ENCODE peak calls at places on chromosomes 11 and 22, in eight cellular contexts. I is hepatocyte, X is GM23248, D is PC-3, O is HCT116, A is MM.1S, Q is GM23338, F is OCI-LY7. C is an unnamed sample.
A peak's percentile ranks its signal among the peaks of the same experiment; 100 is the strongest.

GRCh38 chr11:122757201-122757600 is 81.1 kb upstream of the CRTAM start:
- DNase-seq in I (no peak), X (no peak), D (no peak), O (no peak), A (no peak), Q (no peak), F (no peak), C (no peak)

GRCh38 chr11:65981972-65982823 is 19.8 kb downstream of the EIF1AD start:
- DNase-seq in I (no peak), X (no peak), D (no peak), O (no peak), A (no peak), Q (no peak), F (no peak), C (no peak)

GRCh38 chr22:48488611-48489456 is 1338.8 kb downstream of the BRD1 start:
- DNase-seq in I (peak; percentile 49), X (peak; percentile 24), D (no peak), O (no peak), A (peak; percentile 45), Q (peak; percentile 61), F (no peak), C (no peak)

GRCh38 chr22:49975543-49976389 is 15.2 kb downstream of the PIM3 start:
- DNase-seq in I (no peak), X (peak; percentile 28), D (no peak), O (no peak), A (no peak), Q (peak; percentile 67), F (no peak), C (no peak)

GRCh38 chr11:121699801-121700200 is 247.0 kb upstream of the SORL1-AS1 start:
- DNase-seq in I (no peak), X (no peak), D (no peak), O (no peak), A (no peak), Q (no peak), F (no peak), C (no peak)

GRCh38 chr11:46918087-46918751 is at the start of gene LRP4:
- DNase-seq in I (peak; percentile 68), X (peak; percentile 69), D (no peak), O (no peak), A (peak; percentile 49), Q (peak; percentile 73), F (peak; percentile 70), C (peak; percentile 70)

GRCh38 chr22:45227645-45228400 is 12.9 kb downstream of the KIAA0930 start:
- DNase-seq in I (no peak), X (no peak), D (no peak), O (no peak), A (no peak), Q (no peak), F (no peak), C (no peak)

GRCh38 chr11:69364901-69365300 is 70.9 kb downstream of the MYEOV start:
- DNase-seq in I (no peak), X (no peak), D (peak; percentile 37), O (no peak), A (no peak), Q (no peak), F (no peak), C (no peak)

GRCh38 chr11:76579047-76579751 is 91.3 kb downstream of the LRRC32 start:
- DNase-seq in I (peak; percentile 48), X (no peak), D (no peak), O (no peak), A (no peak), Q (peak; percentile 55), F (peak; percentile 41), C (no peak)

GRCh38 chr11:16997624-16998023 is 16.6 kb downstream of the PLEKHA7 start:
- DNase-seq in I (peak; percentile 62), X (no peak), D (no peak), O (no peak), A (no peak), Q (no peak), F (no peak), C (no peak)

GRCh38 chr11:26753738-26754504 is 32.1 kb upstream of the SLC5A12 start:
- DNase-seq in I (peak; percentile 80), X (peak; percentile 83), D (peak; percentile 53), O (peak; percentile 2), A (peak; percentile 57), Q (peak; percentile 84), F (peak; percentile 75), C (peak; percentile 72)

GRCh38 chr22:45010532-45010900 is 711 bp upstream of the PHF21B start:
- DNase-seq in I (no peak), X (no peak), D (no peak), O (no peak), A (no peak), Q (no peak), F (no peak), C (peak; percentile 42)

GRCh38 chr11:65559535-65559934 is 1.4 kb upstream of the LTBP3 start:
- DNase-seq in I (no peak), X (peak; percentile 69), D (no peak), O (no peak), A (no peak), Q (no peak), F (no peak), C (no peak)

GRCh38 chr11:120344302-120345004 is 8.2 kb downstream of the ARHGEF12 start:
- DNase-seq in I (no peak), X (peak; percentile 24), D (peak; percentile 91), O (peak; percentile 38), A (peak; percentile 95), Q (no peak), F (peak; percentile 83), C (peak; percentile 59)

GRCh38 chr22:33210129-33210784 is 152.1 kb upstream of the SYN3 start:
- DNase-seq in I (peak; percentile 60), X (peak; percentile 61), D (peak; percentile 46), O (no peak), A (peak; percentile 46), Q (peak; percentile 87), F (peak; percentile 83), C (peak; percentile 88)

GRCh38 chr22:36339171-36340065 is 48.3 kb downstream of the MYH9 start:
- DNase-seq in I (no peak), X (peak; percentile 93), D (no peak), O (no peak), A (no peak), Q (no peak), F (no peak), C (no peak)

GRCh38 chr11:69153661-69154060 is 2.1 kb upstream of the SMIM38 start:
- DNase-seq in I (no peak), X (peak; percentile 20), D (no peak), O (no peak), A (no peak), Q (no peak), F (no peak), C (peak; percentile 32)

GRCh38 chr22:39227542-39228272 is 17.1 kb downstream of the PDGFB start:
- DNase-seq in I (no peak), X (no peak), D (no peak), O (no peak), A (no peak), Q (no peak), F (no peak), C (no peak)

GRCh38 chr11:100932474-100933100 is 197.0 kb downstream of the PGR start:
- DNase-seq in I (peak; percentile 17), X (peak; percentile 58), D (peak; percentile 78), O (peak; percentile 26), A (peak; percentile 51), Q (peak; percentile 54), F (peak; percentile 22), C (peak; percentile 75)

GRCh38 chr11:111735262-111736116 is 30.7 kb downstream of the PPP2R1B start:
- DNase-seq in I (peak; percentile 84), X (peak; percentile 99), D (peak; percentile 99), O (no peak), A (no peak), Q (no peak), F (no peak), C (peak; percentile 81)

GRCh38 chr11:66653123-66653522 is 14.6 kb downstream of the RBM4 start:
- DNase-seq in I (no peak), X (peak; percentile 47), D (no peak), O (no peak), A (no peak), Q (no peak), F (no peak), C (no peak)

GRCh38 chr11:118870396-118871343 is 13.0 kb upstream of the CXCR5 start:
- DNase-seq in I (no peak), X (peak; percentile 44), D (no peak), O (no peak), A (peak; percentile 83), Q (peak; percentile 42), F (peak; percentile 90), C (peak; percentile 77)
- H2AFZ ChIP-seq in I (peak overlapping the region; percentile 36), X (peak overlapping the region; percentile 71), D (peak overlapping the region; percentile 82), O (no peak overlapping the region), A (peak overlapping the region; percentile 9), Q (peak overlapping the region; percentile 99), F (peak overlapping the region; percentile 62), C (no peak overlapping the region)

GRCh38 chr11:79422866-79423265 is 18.0 kb downstream of the TENM4 start:
- DNase-seq in I (no peak), X (no peak), D (no peak), O (no peak), A (no peak), Q (no peak), F (no peak), C (no peak)
- H3K9me2 ChIP-seq in I (no peaks in the 10 kb centered on the region), X (no peaks in the 10 kb centered on the region), D (no peaks in the 10 kb centered on the region), O (no peaks in the 10 kb centered on the region), A (no peaks in the 10 kb centered on the region), Q (no peaks in the 10 kb centered on the region), F (no peaks in the 10 kb centered on the region), C (no peaks in the 10 kb centered on the region)

GRCh38 chr22:25626146-25626992 is 61.9 kb downstream of the GRK3 start:
- DNase-seq in I (no peak), X (no peak), D (no peak), O (no peak), A (no peak), Q (no peak), F (peak; percentile 36), C (no peak)

GRCh38 chr22:25622011-25622410 is 57.5 kb downstream of the GRK3 start:
- DNase-seq in I (no peak), X (no peak), D (no peak), O (no peak), A (no peak), Q (no peak), F (no peak), C (no peak)

GRCh38 chr22:25623851-25624250 is 59.4 kb downstream of the GRK3 start:
- DNase-seq in I (no peak), X (no peak), D (no peak), O (no peak), A (no peak), Q (no peak), F (no peak), C (no peak)

GRCh38 chr22:25624486-25624885 is 60.0 kb downstream of the GRK3 start:
- DNase-seq in I (no peak), X (no peak), D (no peak), O (no peak), A (no peak), Q (no peak), F (no peak), C (no peak)

DNA sequence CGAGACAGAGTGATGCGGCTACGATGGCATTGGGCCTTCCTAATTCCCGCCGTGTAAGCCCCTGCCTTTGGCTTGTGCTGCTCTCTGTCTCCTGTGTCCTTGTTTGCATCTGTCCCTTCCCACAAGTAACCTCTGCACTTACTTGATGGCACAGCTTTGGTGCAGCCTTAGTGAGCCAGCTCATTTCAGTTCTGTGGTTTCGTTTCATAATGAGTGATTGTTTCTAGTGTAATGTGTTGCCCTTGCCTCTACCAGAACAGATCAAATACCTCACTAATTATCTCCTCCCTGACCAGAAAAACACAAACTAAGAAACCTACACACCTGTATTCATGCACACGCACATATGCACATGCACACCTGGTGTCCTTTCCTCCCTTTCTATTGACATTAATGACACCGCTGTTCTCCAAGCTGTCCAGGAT is 58.8 kb downstream of the GRK3 start:
- DNase-seq in I (no peak), X (no peak), D (no peak), O (no peak), A (no peak), Q (no peak), F (peak; percentile 2), C (no peak)
- H4K20me1 ChIP-seq in I (no peaks in the 10 kb centered on the region), X (no peaks in the 10 kb centered on the region), D (no peaks in the 10 kb centered on the region), O (no peaks in the 10 kb centered on the region), A (no peaks in the 10 kb centered on the region), Q (peaks cover 16% of the 10 kb centered on the region), F (no peaks in the 10 kb centered on the region), C (no peaks in the 10 kb centered on the region)

GRCh38 chr22:19431641-19432091 is at the start of gene HIRA:
- DNase-seq in I (peak; percentile 87), X (peak; percentile 90), D (peak; percentile 72), O (peak; percentile 53), A (peak; percentile 81), Q (peak; percentile 84), F (peak; percentile 90), C (peak; percentile 94)
- H2AFZ ChIP-seq in I (peak within 1 kb of the TSS; percentile 87), X (peak within 1 kb of the TSS; percentile 77), D (peak within 1 kb of the TSS; percentile 84), O (no peak within 1 kb of the TSS), A (peak within 1 kb of the TSS; percentile 88), Q (peak within 1 kb of the TSS; percentile 91), F (peak within 1 kb of the TSS; percentile 86), C (peak within 1 kb of the TSS; percentile 67)